ENCODE peak calls at places on chromosomes 1 and 21, in nine cellular contexts. G is OCI-LY7, M is foreskin fibroblast, R is WERI-Rb-1, W is brain microvascular endothelial cell, V is astrocyte of the spinal cord, X is fibroblast of the aortic adventitia, H is choroid plexus epithelial cell, D is AG09309. K is an unnamed sample.

GRCh38 chr1:32651461-32652073 is 559 bp downstream of the RBBP4 start:
- DNase-seq in G (peak), M (no peak), R (no peak), W (no peak), V (no peak), X (no peak), H (no peak), D (no peak), K (no peak)

GRCh38 chr1:67687649-67688048 is 2.6 kb downstream of the GADD45A start:
- DNase-seq in G (no peak), M (peak), R (no peak), W (peak), V (peak), X (peak), H (peak), D (no peak), K (no peak)

GRCh38 chr1:31422505-31423319 is 9.7 kb downstream of the SERINC2 start:
- DNase-seq in G (peak), M (peak), R (peak), W (peak), V (peak), X (peak), H (peak), D (peak), K (no peak)

GRCh38 chr21:44024895-44025353 is 12.8 kb downstream of the TRAPPC10 start:
- DNase-seq in G (no peak), M (peak), R (no peak), W (peak), V (peak), X (peak), H (peak), D (peak), K (no peak)

GRCh38 chr1:65687435-65688214 is 105.1 kb upstream of the PDE4B start:
- DNase-seq in G (peak), M (peak), R (peak), W (peak), V (peak), X (peak), H (peak), D (no peak), K (no peak)

GRCh38 chr1:20921285-20921684 is 134.2 kb upstream of the HP1BP3 start:
- DNase-seq in G (no peak), M (peak), R (no peak), W (peak), V (no peak), X (no peak), H (peak), D (no peak), K (no peak)

GRCh38 chr1:47104816-47105215 is 32.4 kb upstream of the CYP4A22 start:
- DNase-seq in G (no peak), M (no peak), R (no peak), W (no peak), V (no peak), X (no peak), H (no peak), D (no peak), K (no peak)

GRCh38 chr1:33111965-33112364 is 31.0 kb downstream of the AZIN2 start:
- DNase-seq in G (peak), M (peak), R (no peak), W (no peak), V (peak), X (peak), H (peak), D (no peak), K (no peak)

GRCh38 chr1:25197982-25198681 is 34.2 kb downstream of the SYF2 start:
- DNase-seq in G (no peak), M (no peak), R (no peak), W (no peak), V (no peak), X (no peak), H (no peak), D (no peak), K (no peak)

GRCh38 chr1:24199291-24199900 is 12.3 kb upstream of the IFNLR1 start:
- DNase-seq in G (peak), M (peak), R (peak), W (peak), V (peak), X (peak), H (peak), D (no peak), K (no peak)

GRCh38 chr1:23100074-23100748 is 68.4 kb downstream of the LUZP1 start:
- DNase-seq in G (no peak), M (peak), R (peak), W (peak), V (peak), X (peak), H (peak), D (peak), K (peak)

GRCh38 chr1:53367503-53368313 is 39.8 kb upstream of the LRP8 start:
- DNase-seq in G (peak), M (no peak), R (peak), W (no peak), V (no peak), X (no peak), H (no peak), D (no peak), K (no peak)

GRCh38 chr1:73040811-73041210 is 758.5 kb upstream of the NEGR1 start:
- DNase-seq in G (no peak), M (no peak), R (no peak), W (no peak), V (no peak), X (no peak), H (no peak), D (no peak), K (no peak)

GRCh38 chr1:78145105-78145580 is 99.4 kb downstream of the GIPC2 start:
- DNase-seq in G (peak), M (peak), R (peak), W (peak), V (peak), X (peak), H (peak), D (peak), K (peak)

GRCh38 chr1:28078680-28079626 is 9.5 kb downstream of the EYA3 start:
- DNase-seq in G (no peak), M (peak), R (no peak), W (peak), V (peak), X (peak), H (peak), D (no peak), K (peak)

GRCh38 chr21:45670731-45671130 is 27.2 kb downstream of the PCBP3 start:
- DNase-seq in G (no peak), M (no peak), R (no peak), W (no peak), V (no peak), X (no peak), H (no peak), D (no peak), K (no peak)

GRCh38 chr1:23470282-23471070 is 13.5 kb downstream of the ASAP3 start:
- DNase-seq in G (no peak), M (peak), R (no peak), W (peak), V (peak), X (peak), H (peak), D (no peak), K (no peak)

GRCh38 chr1:49234988-49235387 is 458.3 kb upstream of the BEND5 start:
- DNase-seq in G (no peak), M (no peak), R (no peak), W (no peak), V (no peak), X (no peak), H (no peak), D (no peak), K (no peak)

GRCh38 chr1:10701145-10701544 is 95.3 kb downstream of the CASZ1 start:
- DNase-seq in G (no peak), M (no peak), R (no peak), W (no peak), V (no peak), X (no peak), H (no peak), D (no peak), K (no peak)

GRCh38 chr1:241475688-241476087 is 43.9 kb downstream of the FH start:
- DNase-seq in G (no peak), M (peak), R (no peak), W (peak), V (no peak), X (no peak), H (peak), D (no peak), K (no peak)

GRCh38 chr1:188715566-188715965 is 1762.1 kb downstream of the BRINP3 start:
- DNase-seq in G (no peak), M (no peak), R (no peak), W (no peak), V (no peak), X (no peak), H (peak), D (no peak), K (no peak)

GRCh38 chr1:156664046-156664948 is 12.9 kb downstream of the NES start:
- DNase-seq in G (no peak), M (peak), R (no peak), W (no peak), V (no peak), X (no peak), H (peak), D (no peak), K (no peak)

GRCh38 chr1:219833214-219833816 is 95.0 kb downstream of the SLC30A10 start:
- DNase-seq in G (no peak), M (no peak), R (no peak), W (no peak), V (no peak), X (no peak), H (no peak), D (no peak), K (no peak)

GRCh38 chr1:9252999-9253398 is 18.4 kb downstream of the H6PD start:
- DNase-seq in G (no peak), M (no peak), R (no peak), W (no peak), V (no peak), X (no peak), H (no peak), D (no peak), K (no peak)

GRCh38 chr1:212153635-212154034 is 118.1 kb downstream of the DTL start:
- DNase-seq in G (no peak), M (no peak), R (no peak), W (no peak), V (no peak), X (no peak), H (no peak), D (no peak), K (no peak)

GRCh38 chr1:192814805-192815204 is 6.0 kb downstream of the RGS2 start:
- DNase-seq in G (no peak), M (no peak), R (no peak), W (no peak), V (no peak), X (no peak), H (no peak), D (no peak), K (no peak)

GRCh38 chr1:36425791-36426190 is 24.5 kb downstream of the OSCP1 start:
- DNase-seq in G (no peak), M (no peak), R (no peak), W (no peak), V (no peak), X (no peak), H (no peak), D (no peak), K (no peak)

GRCh38 chr1:26694597-26695416 is 1.0 kb upstream of the ARID1A start:
- DNase-seq in G (peak), M (no peak), R (peak), W (no peak), V (no peak), X (no peak), H (no peak), D (no peak), K (no peak)

GRCh38 chr21:35981514-35982070 is 78.7 kb downstream of the SETD4 start:
- DNase-seq in G (no peak), M (no peak), R (no peak), W (no peak), V (no peak), X (no peak), H (no peak), D (no peak), K (no peak)

GRCh38 chr1:167981933-167982332 is 45.1 kb upstream of the MPC2 start:
- DNase-seq in G (no peak), M (no peak), R (no peak), W (no peak), V (peak), X (no peak), H (no peak), D (no peak), K (peak)

GRCh38 chr1:150076985-150077384 is 9.4 kb downstream of the VPS45 start:
- DNase-seq in G (no peak), M (no peak), R (no peak), W (no peak), V (no peak), X (no peak), H (no peak), D (no peak), K (no peak)

GRCh38 chr1:150076066-150076465 is 8.5 kb downstream of the VPS45 start:
- DNase-seq in G (no peak), M (no peak), R (no peak), W (no peak), V (no peak), X (no peak), H (peak), D (no peak), K (no peak)

GRCh38 chr1:150069923-150070322 is 2.3 kb downstream of the VPS45 start:
- DNase-seq in G (no peak), M (no peak), R (no peak), W (no peak), V (no peak), X (no peak), H (no peak), D (no peak), K (no peak)

GRCh38 chr1:150073516-150073915 is 5.9 kb downstream of the VPS45 start:
- DNase-seq in G (no peak), M (no peak), R (no peak), W (no peak), V (no peak), X (no peak), H (no peak), D (no peak), K (no peak)

GRCh38 chr1:150072959-150073358 is 5.4 kb downstream of the VPS45 start:
- DNase-seq in G (peak), M (peak), R (no peak), W (no peak), V (peak), X (peak), H (peak), D (no peak), K (no peak)
- TF ChIP-seq CTCF in G (peak), M (peak), R (no peak), W (no peak), V (peak), X (peak), H (peak), D (peak), K (no peak)

GRCh38 chr1:3745590-3746381 is 6.5 kb upstream of the CCDC27 start:
- DNase-seq in G (no peak), M (no peak), R (no peak), W (no peak), V (no peak), X (no peak), H (no peak), D (no peak), K (no peak)
- H3K4me3 ChIP-seq in G (no peak), M (no peak), R (peak), W (no peak), V (no peak), X (peak), H (peak), D (no peak), K (no peak)

DNA sequence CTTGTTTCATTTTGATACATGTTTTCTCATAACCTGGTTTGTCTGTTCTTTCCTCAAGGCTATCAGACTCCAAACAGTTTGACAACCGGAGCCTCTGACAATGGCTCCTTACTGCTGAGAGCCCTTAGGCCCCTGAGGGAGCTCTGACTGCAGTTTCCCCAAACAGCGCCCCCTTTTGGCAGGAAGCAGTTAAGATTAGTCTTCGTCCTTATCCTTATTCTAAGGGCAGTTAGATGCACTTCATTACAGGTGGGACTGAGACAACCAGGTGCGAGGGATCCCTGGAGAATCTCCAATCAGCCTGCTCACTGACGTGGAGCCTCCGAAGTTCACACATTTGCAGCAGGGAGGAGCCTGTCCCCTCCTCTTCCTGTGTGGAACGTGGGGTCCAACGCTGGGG is 393.1 kb downstream of the BRINP3 start:
- DNase-seq in G (peak), M (no peak), R (no peak), W (no peak), V (no peak), X (no peak), H (no peak), D (no peak), K (no peak)
- TF ChIP-seq CTCF in G (peak), M (no peak), R (peak), W (peak), V (no peak), X (no peak), H (peak), D (no peak), K (no peak)

GRCh38 chr1:153667439-153667838 is 3.4 kb downstream of the ILF2 start:
- DNase-seq in G (no peak), M (no peak), R (no peak), W (no peak), V (no peak), X (no peak), H (no peak), D (no peak), K (no peak)

GRCh38 chr1:153670859-153671622 is at the start of gene ILF2:
- DNase-seq in G (peak), M (peak), R (peak), W (peak), V (peak), X (peak), H (peak), D (peak), K (peak)

GRCh38 chr1:153670257-153670858 is 435 bp downstream of the ILF2 start:
- DNase-seq in G (no peak), M (no peak), R (no peak), W (no peak), V (no peak), X (no peak), H (no peak), D (no peak), K (no peak)

GRCh38 chr1:153669606-153670005 is 1.2 kb downstream of the ILF2 start:
- DNase-seq in G (no peak), M (no peak), R (no peak), W (no peak), V (no peak), X (no peak), H (no peak), D (no peak), K (no peak)
- H3K4me3 ChIP-seq in G (peak), M (peak), R (peak), W (peak), V (peak), X (peak), H (peak), D (peak), K (peak)

DNA sequence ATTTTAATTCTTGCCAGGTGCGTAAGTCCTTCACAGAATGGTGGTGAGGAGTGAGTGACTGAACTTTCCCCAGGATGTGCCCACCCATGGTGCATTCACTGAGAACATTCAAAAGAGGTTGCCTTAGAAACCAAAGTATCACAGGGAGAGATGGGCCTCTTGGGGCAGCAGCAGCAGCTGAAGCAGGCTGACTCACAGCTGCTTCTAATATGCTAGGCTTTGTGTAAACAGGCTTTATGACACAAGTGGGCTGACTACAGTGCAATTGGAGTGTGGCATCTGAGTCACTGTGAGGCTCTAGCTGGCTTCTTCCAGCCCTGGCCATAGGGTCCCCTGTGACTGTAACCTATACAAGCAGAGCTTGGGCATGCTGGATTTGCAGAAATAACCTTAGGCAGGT is 12.6 kb downstream of the PIGP start:
- DNase-seq in G (peak), M (peak), R (peak), W (peak), V (peak), X (peak), H (peak), D (peak), K (peak)
- TF ChIP-seq CTCF in G (no peak), M (peak), R (peak), W (peak), V (peak), X (peak), H (peak), D (peak), K (peak)

GRCh38 chr1:200027264-200027823 is at the start of gene NR5A2:
- DNase-seq in G (no peak), M (no peak), R (no peak), W (no peak), V (no peak), X (no peak), H (no peak), D (no peak), K (no peak)
- H3K4me3 ChIP-seq in G (peak), M (no peak), R (peak), W (no peak), V (no peak), X (no peak), H (peak), D (no peak), K (no peak)

DNA sequence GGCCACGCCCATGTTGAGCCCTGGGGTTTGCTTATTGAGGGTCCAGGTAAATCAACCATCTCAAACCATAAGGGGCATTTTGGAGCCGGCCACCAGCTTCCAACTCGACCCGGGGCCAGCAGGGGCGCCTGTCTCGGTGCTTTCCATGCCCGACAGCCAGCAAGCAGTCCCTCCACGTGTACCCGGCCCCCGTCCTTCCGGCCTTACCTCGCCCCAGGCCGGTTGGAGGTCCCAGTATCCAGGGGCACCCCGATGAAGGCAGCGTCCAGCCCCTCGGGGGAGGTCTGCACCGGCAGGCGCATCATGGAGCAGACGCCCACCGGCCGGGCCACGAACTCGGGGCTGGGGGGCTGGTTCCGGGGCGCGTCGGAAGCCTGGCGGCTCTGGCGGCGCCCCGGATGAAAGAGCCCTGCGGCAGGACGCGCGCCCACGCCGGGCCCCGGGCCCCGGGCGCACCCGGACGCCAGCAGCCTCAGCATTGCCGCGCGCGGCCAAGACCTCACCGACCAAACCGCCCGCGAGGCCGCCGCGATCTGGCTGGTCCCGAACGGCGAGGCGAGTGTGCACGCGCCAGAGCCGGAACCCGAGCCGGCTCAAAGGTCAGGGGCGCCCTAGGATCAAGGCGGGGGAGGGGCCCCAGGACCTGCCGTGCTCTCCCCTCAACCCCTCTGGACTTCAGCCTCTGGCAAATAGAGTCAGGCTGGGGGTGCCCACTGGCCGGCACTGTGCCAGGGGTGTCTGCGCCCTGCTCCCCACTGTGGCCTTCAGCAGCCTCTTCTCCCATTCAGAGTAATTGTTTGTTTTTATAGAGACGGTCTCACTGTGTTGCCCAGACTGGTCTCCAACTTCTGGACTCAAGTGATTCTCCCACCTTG is at the start of gene AGMAT:
- DNase-seq in G (peak), M (peak), R (peak), W (peak), V (no peak), X (no peak), H (peak), D (no peak), K (no peak)
- TF ChIP-seq CTCF in G (peak), M (peak), R (peak), W (peak), V (peak), X (peak), H (peak), D (peak), K (peak)